ENCODE peak calls at places on chromosomes 13 and 19, in four cellular contexts. J is mesothelial cell of epicardium, V is amniotic epithelial cell, H is Calu3. X is an unnamed sample.

GRCh38 chr13:99926014-99926731 is 45.4 kb downstream of the ZIC5 start:
- DNase-seq in J (no peak), V (peak; percentile 6), H (peak; percentile 4), X (no peak)

GRCh38 chr13:76397413-76397812 is 488.8 kb downstream of the KCTD12 start:
- DNase-seq in H (no peak), V (peak; percentile 29), J (no peak), X (no peak)

GRCh38 chr13:109206616-109207015 is 577.2 kb downstream of the MYO16 start:
- DNase-seq in H (no peak), V (no peak), J (no peak), X (no peak)

GRCh38 chr19:43526884-43527859 is at the start of gene ETHE1:
- DNase-seq in H (peak; percentile 86), V (peak; percentile 44), J (peak; percentile 53), X (peak; percentile 78)

GRCh38 chr19:18427752-18428131 is 8.5 kb downstream of the SSBP4 start:
- DNase-seq in J (no peak), V (no peak), H (no peak), X (no peak)

GRCh38 chr13:26508885-26509284 is 48.6 kb upstream of the WASF3 start:
- DNase-seq in H (no peak), J (no peak), V (peak; percentile 79), X (no peak)

GRCh38 chr13:31395090-31395489 is 195.3 kb downstream of the B3GLCT start:
- DNase-seq in V (no peak), H (no peak), J (no peak), X (no peak)

GRCh38 chr19:49168421-49168820 is 10.8 kb downstream of the TRPM4 start:
- DNase-seq in V (no peak), J (no peak), H (no peak), X (no peak)

GRCh38 chr13:48297131-48297786 is 6.3 kb upstream of the RB1 start:
- DNase-seq in V (no peak), H (no peak), J (no peak), X (no peak)

GRCh38 chr13:46961719-46962118 is 64.9 kb upstream of the HTR2A start:
- DNase-seq in J (no peak), H (no peak), V (peak; percentile 74), X (no peak)

GRCh38 chr19:18832331-18833140 is 777 bp downstream of the UPF1 start:
- DNase-seq in V (peak; percentile 25), H (peak; percentile 29), J (peak; percentile 49), X (no peak)

GRCh38 chr19:7216373-7216902 is 77.8 kb downstream of the INSR start:
- DNase-seq in H (no peak), V (no peak), J (no peak), X (no peak)

GRCh38 chr13:104106705-104107393 is 1040.6 kb upstream of the SLC10A2 start:
- DNase-seq in H (peak; percentile 60), J (no peak), V (no peak), X (no peak)

GRCh38 chr13:27389891-27390290 is 34.5 kb upstream of the GTF3A start:
- DNase-seq in H (no peak), J (no peak), V (no peak), X (no peak)

GRCh38 chr13:112938680-112939079 is 30.3 kb upstream of the MCF2L start:
- DNase-seq in H (no peak), V (no peak), J (no peak), X (no peak)

GRCh38 chr19:8085606-8086464 is 33.3 kb downstream of the CCL25 start:
- DNase-seq in V (no peak), H (peak; percentile 61), J (no peak), X (no peak)

GRCh38 chr19:14114854-14115253 is 2.7 kb downstream of the PRKACA start:
- DNase-seq in J (no peak), H (peak; percentile 71), V (no peak), X (no peak)

GRCh38 chr13:95833713-95834112 is 156.8 kb downstream of the DNAJC3 start:
- DNase-seq in H (no peak), J (no peak), V (peak; percentile 19), X (no peak)

GRCh38 chr19:4594199-4594598 is 34.7 kb upstream of the SEMA6B start:
- DNase-seq in J (no peak), V (no peak), H (no peak), X (no peak)

GRCh38 chr13:103395140-103395539 is 328.9 kb upstream of the SLC10A2 start:
- DNase-seq in J (no peak), H (no peak), V (no peak), X (no peak)

GRCh38 chr19:29671393-29672076 is 6.3 kb downstream of the PLEKHF1 start:
- DNase-seq in J (no peak), H (peak; percentile 69), V (peak; percentile 40), X (no peak)

GRCh38 chr19:18611327-18612050 is 1.2 kb upstream of the TMEM59L start:
- DNase-seq in V (no peak), J (no peak), H (no peak), X (no peak)

GRCh38 chr13:42066542-42066941 is 18.1 kb downstream of the DGKH start:
- DNase-seq in H (no peak), J (no peak), V (peak; percentile 95), X (no peak)

GRCh38 chr13:27921961-27922910 is 2.4 kb downstream of the PDX1 start:
- DNase-seq in V (no peak), J (no peak), H (no peak), X (no peak)

GRCh38 chr19:4676955-4677731 is 7.0 kb upstream of the MYDGF start:
- DNase-seq in V (peak; percentile 59), J (no peak), H (peak; percentile 41), X (peak; percentile 64)

GRCh38 chr19:18607222-18608101 is 863 bp upstream of the CRLF1 start:
- DNase-seq in V (no peak), H (no peak), J (no peak), X (no peak)

GRCh38 chr13:75621147-75621546 is 15.0 kb upstream of the LMO7 start:
- DNase-seq in J (no peak), H (no peak), V (peak; percentile 50), X (no peak)

GRCh38 chr13:111337741-111338140 is 17.3 kb downstream of the TEX29 start:
- DNase-seq in H (no peak), J (no peak), V (peak; percentile 52), X (no peak)

GRCh38 chr19:43747557-43748204 is 7.1 kb downstream of the SMG9 start:
- DNase-seq in J (no peak), V (no peak), H (no peak), X (no peak)

GRCh38 chr13:34207872-34208271 is 389.9 kb downstream of the RFC3 start:
- DNase-seq in J (no peak), V (peak; percentile 78), H (no peak), X (no peak)

GRCh38 chr13:111623170-111623569 is 302.7 kb downstream of the TEX29 start:
- DNase-seq in V (no peak), J (no peak), H (no peak), X (no peak)

GRCh38 chr13:37923236-37923635 is 53.7 kb upstream of the TRPC4 start:
- DNase-seq in V (peak; percentile 11), H (no peak), J (no peak), X (no peak)

GRCh38 chr19:46040952-46041500 is at the start of gene IGFL4:
- DNase-seq in V (peak; percentile 67), J (no peak), H (no peak), X (no peak)

GRCh38 chr13:34515201-34515600 is 426.9 kb upstream of the NBEA start:
- DNase-seq in V (no peak), J (no peak), H (no peak), X (no peak)

GRCh38 chr13:29589234-29589633 is 6.3 kb downstream of the SLC7A1 start:
- DNase-seq in H (peak; percentile 64), J (no peak), V (peak; percentile 48), X (no peak)